ENCODE peak calls at places on chromosomes 11 and 22, in eight cellular contexts. L is cardiac fibroblast, F is fibroblast of the aortic adventitia, T is HL-60, X is astrocyte of the spinal cord, P is uterus, R is psoas muscle, H is retinal pigment epithelial cell. K is an unnamed sample.

GRCh38 chr11:67119577-67120391 is 721 bp downstream of the KDM2A start:
- DNase-seq in L (peak), R (peak), H (no peak), F (no peak), P (peak), T (peak), X (no peak), K (peak)

GRCh38 chr22:28023774-28024173 is 104.7 kb upstream of the PITPNB start:
- DNase-seq in T (no peak), H (no peak), L (no peak), R (no peak), P (peak), F (no peak), X (no peak), K (no peak)

GRCh38 chr11:35787626-35788025 is 125.1 kb downstream of the TRIM44 start:
- DNase-seq in P (no peak), H (no peak), F (no peak), X (peak), R (no peak), L (no peak), T (no peak), K (no peak)

GRCh38 chr11:134656861-134657540 is 245.0 kb upstream of the B3GAT1 start:
- DNase-seq in H (no peak), R (no peak), L (no peak), X (no peak), F (no peak), T (no peak), P (no peak), K (no peak)

GRCh38 chr11:11961399-11962028 is 46.9 kb downstream of the DKK3 start:
- DNase-seq in H (no peak), X (no peak), T (no peak), L (no peak), P (no peak), R (peak), F (no peak), K (no peak)

GRCh38 chr22:19918332-19919106 is 23.1 kb upstream of the COMT start:
- DNase-seq in H (no peak), F (no peak), P (no peak), R (no peak), L (no peak), X (no peak), T (no peak), K (no peak)

GRCh38 chr11:20555783-20556182 is 43.6 kb upstream of the SLC6A5 start:
- DNase-seq in H (no peak), X (no peak), F (no peak), R (no peak), P (no peak), L (no peak), T (no peak), K (no peak)

GRCh38 chr22:44951510-44951816 is 58.3 kb downstream of the PHF21B start:
- DNase-seq in H (no peak), P (no peak), L (no peak), R (no peak), F (no peak), X (no peak), T (no peak), K (no peak)

GRCh38 chr11:429931-430456 is 11.8 kb downstream of the ANO9 start:
- DNase-seq in X (no peak), T (no peak), L (no peak), H (no peak), F (no peak), R (peak), P (no peak), K (peak)

GRCh38 chr11:134069996-134070845 is 1.3 kb downstream of the JAM3 start:
- DNase-seq in H (no peak), T (no peak), F (no peak), X (no peak), P (no peak), R (no peak), L (no peak), K (no peak)

GRCh38 chr11:46348986-46349401 is 1.7 kb downstream of the DGKZ start:
- DNase-seq in F (no peak), L (no peak), H (no peak), R (no peak), T (peak), X (no peak), P (no peak), K (no peak)

GRCh38 chr11:72129381-72129780 is 6.1 kb upstream of the FOLR3 start:
- DNase-seq in L (no peak), R (no peak), F (no peak), P (no peak), T (no peak), H (no peak), X (no peak), K (no peak)

GRCh38 chr11:975824-976223 is 50.2 kb downstream of the AP2A2 start:
- DNase-seq in R (no peak), T (peak), X (peak), P (no peak), L (peak), F (peak), H (no peak), K (no peak)

GRCh38 chr22:48959496-48959895 is 868.2 kb downstream of the BRD1 start:
- DNase-seq in L (no peak), T (no peak), P (no peak), F (no peak), X (no peak), R (no peak), H (no peak), K (peak)

GRCh38 chr11:78657968-78658839 is 83.5 kb upstream of the NARS2 start:
- DNase-seq in H (no peak), X (no peak), T (no peak), F (no peak), P (no peak), R (no peak), L (no peak), K (no peak)

GRCh38 chr22:37804502-37804885 is 3.2 kb upstream of the GCAT start:
- DNase-seq in R (no peak), X (no peak), P (no peak), L (no peak), H (no peak), T (no peak), F (no peak), K (no peak)

GRCh38 chr11:32131321-32131720 is 40.4 kb downstream of the RCN1 start:
- DNase-seq in R (no peak), L (peak), H (no peak), F (no peak), P (no peak), T (no peak), X (no peak), K (no peak)

GRCh38 chr11:62233730-62234129 is 8.3 kb upstream of the SCGB1D2 start:
- DNase-seq in L (peak), X (no peak), F (no peak), P (no peak), R (no peak), H (no peak), T (no peak), K (no peak)

GRCh38 chr11:2442554-2442953 is 1.8 kb downstream of the TRPM5 start:
- DNase-seq in F (no peak), P (no peak), L (no peak), R (no peak), T (no peak), H (no peak), X (no peak), K (no peak)

GRCh38 chr22:46061431-46062231 is 84.7 kb upstream of the WNT7B start:
- DNase-seq in L (no peak), R (peak), T (no peak), P (peak), X (no peak), F (no peak), H (no peak), K (peak)

GRCh38 chr11:93740031-93740801 is 1.1 kb downstream of the TAF1D start:
- DNase-seq in F (peak), P (no peak), T (peak), R (no peak), X (peak), H (no peak), L (peak), K (no peak)

GRCh38 chr11:12198261-12198925 is 88.0 kb downstream of the MICAL2 start:
- DNase-seq in T (no peak), X (no peak), L (no peak), F (no peak), P (no peak), R (no peak), H (no peak), K (no peak)

GRCh38 chr22:31287818-31288495 is 4.3 kb downstream of the PIK3IP1 start:
- DNase-seq in P (no peak), R (no peak), X (no peak), F (no peak), T (no peak), H (no peak), L (no peak), K (no peak)

GRCh38 chr22:31288496-31289235 is 3.6 kb downstream of the PIK3IP1 start:
- DNase-seq in L (no peak), H (no peak), T (peak), X (no peak), R (no peak), P (no peak), F (no peak), K (peak)

GRCh38 chr22:31284756-31285155 is 7.5 kb downstream of the PIK3IP1 start:
- DNase-seq in H (no peak), X (no peak), T (no peak), F (no peak), L (no peak), R (no peak), P (no peak), K (no peak)

GRCh38 chr22:31284241-31284745 is 8.0 kb downstream of the PIK3IP1 start:
- DNase-seq in H (no peak), X (no peak), P (no peak), T (no peak), L (no peak), F (no peak), R (no peak), K (no peak)

GRCh38 chr22:31286360-31287255 is 5.7 kb downstream of the PIK3IP1 start:
- DNase-seq in L (peak), H (no peak), F (no peak), X (no peak), R (no peak), P (no peak), T (peak), K (peak)
- H3K4me3 ChIP-seq in L (no peak), H (no peak), F (no peak), X (no peak), R (no peak), P (no peak), T (no peak), K (no peak)

GRCh38 chr22:35299717-35300497 is at the start of gene TOM1:
- DNase-seq in R (peak), L (peak), T (peak), H (peak), F (peak), X (peak), P (peak), K (peak)

GRCh38 chr22:35301370-35301874 is 1.7 kb downstream of the TOM1 start:
- DNase-seq in L (peak), R (peak), F (peak), H (no peak), P (peak), X (peak), T (peak), K (peak)

GRCh38 chr22:35303029-35303624 is 3.4 kb downstream of the TOM1 start:
- DNase-seq in T (no peak), F (no peak), L (no peak), H (no peak), R (no peak), P (no peak), X (peak), K (no peak)

DNA sequence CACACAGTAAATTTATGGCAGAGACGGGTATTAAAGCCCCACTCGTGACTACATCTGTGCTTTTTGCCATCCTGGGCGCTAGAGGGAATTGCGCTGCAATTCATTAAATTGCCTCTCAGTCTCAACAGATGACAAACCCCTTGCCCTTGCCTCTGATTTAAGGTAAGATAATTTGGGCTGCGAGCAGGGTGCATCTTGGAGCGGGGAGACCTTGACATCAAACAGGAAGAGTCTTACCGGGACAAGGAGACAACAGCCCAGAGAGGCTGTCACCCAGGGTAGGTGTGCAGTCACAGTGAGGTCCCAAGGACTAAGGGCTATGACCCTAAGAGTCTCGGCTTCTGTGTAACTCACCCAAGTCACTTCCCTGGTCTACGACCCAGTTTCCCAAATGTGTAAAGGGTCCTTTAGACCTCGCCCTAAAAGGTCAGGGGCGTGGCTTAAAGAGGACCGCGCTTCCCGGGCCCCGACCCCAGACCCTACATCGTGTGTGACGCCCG is 427 bp upstream of the TOM1 start:
- DNase-seq in F (peak), L (no peak), H (no peak), T (no peak), R (no peak), X (peak), P (no peak), K (no peak)
- TF ChIP-seq CTCF in F (no peak), L (no peak), H (peak), T (no peak), R (no peak), X (no peak), P (no peak), K (no peak)

GRCh38 chr22:24233235-24233634 is 11.6 kb downstream of the GGT5 start:
- DNase-seq in P (no peak), H (no peak), R (no peak), L (no peak), X (no peak), F (no peak), T (no peak), K (no peak)
- H3K4me3 ChIP-seq in P (no peak), H (no peak), R (no peak), L (no peak), X (no peak), F (no peak), T (no peak), K (no peak)

GRCh38 chr22:35033635-35034296 is 32.2 kb upstream of the ISX start:
- DNase-seq in T (no peak), H (no peak), X (no peak), P (no peak), F (no peak), R (no peak), L (no peak), K (no peak)

GRCh38 chr22:35032571-35032970 is 33.4 kb upstream of the ISX start:
- DNase-seq in R (no peak), F (no peak), T (no peak), P (no peak), L (no peak), H (no peak), X (no peak), K (no peak)

GRCh38 chr22:35034963-35035362 is 31.0 kb upstream of the ISX start:
- DNase-seq in F (no peak), H (no peak), L (no peak), P (no peak), R (no peak), X (no peak), T (no peak), K (no peak)

GRCh38 chr22:35039625-35040024 is 26.3 kb upstream of the ISX start:
- DNase-seq in X (no peak), P (no peak), R (no peak), H (no peak), T (no peak), L (no peak), F (no peak), K (no peak)

DNA sequence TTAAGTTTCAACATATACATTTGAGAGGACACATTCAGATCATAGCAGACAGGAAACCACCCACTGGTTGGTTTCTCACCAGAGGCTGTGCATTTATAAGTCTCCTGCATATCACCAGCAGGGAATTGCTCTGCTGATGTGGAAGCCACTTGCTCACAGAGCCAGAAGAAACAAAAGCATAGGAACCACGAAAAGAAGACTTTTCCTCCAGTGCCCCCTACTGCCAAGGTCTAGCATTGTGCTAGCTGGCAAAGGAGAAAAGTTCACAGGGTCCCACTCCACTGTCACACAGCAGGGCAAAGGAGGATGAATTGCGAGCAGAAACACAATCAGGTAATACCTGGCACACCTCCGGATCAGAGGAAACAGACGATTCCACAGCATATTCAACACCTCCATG is 28.9 kb upstream of the ISX start:
- DNase-seq in R (no peak), P (no peak), L (no peak), T (no peak), H (no peak), X (no peak), F (no peak), K (no peak)
- TF ChIP-seq CTCF in R (no peak), P (no peak), L (no peak), T (peak), H (peak), X (peak), F (no peak), K (no peak)